ENCODE peak calls at places on chromosomes 16 and 17, in four cellular contexts. O is H1, U is stomach, K is SK-N-SH. D is an unnamed sample.

GRCh38 chr16:55021595-55022475 is 91.2 kb downstream of the IRX5 start:
- DNase-seq in O (peak; percentile 63), U (no peak), K (no peak), D (no peak)

GRCh38 chr17:38571833-38572274 is 33.9 kb downstream of the SRCIN1 start:
- DNase-seq in O (no peak), U (no peak), K (peak; percentile 64), D (no peak)

GRCh38 chr16:62829615-62830014 is 793.4 kb upstream of the CDH8 start:
- DNase-seq in O (no peak), U (no peak), K (no peak), D (no peak)

GRCh38 chr16:69773255-69773947 is 11.3 kb downstream of the WWP2 start:
- DNase-seq in O (no peak), U (no peak), K (no peak), D (no peak)

GRCh38 chr17:78736526-78737079 is 45.5 kb downstream of the CYTH1 start:
- DNase-seq in O (no peak), U (peak; percentile 94), K (no peak), D (peak; percentile 80)

GRCh38 chr16:9238346-9238745 is 146.9 kb downstream of the HAPSTR1 start:
- DNase-seq in O (no peak), U (no peak), K (no peak), D (no peak)

GRCh38 chr16:46857261-46857962 is 26.4 kb upstream of the C16orf87 start:
- DNase-seq in O (no peak), U (no peak), K (peak; percentile 63), D (no peak)

GRCh38 chr17:67105213-67105612 is 60.9 kb downstream of the CACNG1 start:
- DNase-seq in O (no peak), U (no peak), K (no peak), D (no peak)

GRCh38 chr16:78563905-78564304 is 464.5 kb downstream of the WWOX start:
- DNase-seq in O (no peak), U (no peak), K (no peak), D (no peak)

GRCh38 chr17:82281502-82282238 is 8.2 kb upstream of the CSNK1D start:
- DNase-seq in O (no peak), U (peak; percentile 82), K (no peak), D (no peak)

GRCh38 chr17:66171172-66171571 is 20.8 kb downstream of the CEP112 start:
- DNase-seq in O (no peak), U (no peak), K (no peak), D (no peak)

GRCh38 chr16:69089091-69089912 is 16.2 kb upstream of the HAS3 start:
- DNase-seq in O (no peak), U (peak; percentile 40), K (peak; percentile 64), D (no peak)

GRCh38 chr17:73096866-73097265 is 4.4 kb upstream of the SLC39A11 start:
- DNase-seq in O (no peak), U (no peak), K (no peak), D (no peak)

GRCh38 chr17:66678061-66678460 is 156.9 kb upstream of the CACNG5 start:
- DNase-seq in O (no peak), U (no peak), K (no peak), D (no peak)

GRCh38 chr16:1961651-1962067 is 2.3 kb downstream of the NDUFB10 start:
- DNase-seq in O (no peak), U (no peak), K (no peak), D (no peak)

GRCh38 chr17:70091681-70092080 is 16.7 kb downstream of the KCNJ16 start:
- DNase-seq in O (no peak), U (no peak), K (no peak), D (no peak)

GRCh38 chr16:86221085-86221484 is 289.2 kb upstream of the FOXF1 start:
- DNase-seq in O (no peak), U (peak; percentile 24), K (no peak), D (peak; percentile 55)

GRCh38 chr16:77336637-77337036 is 98.2 kb downstream of the ADAMTS18 start:
- DNase-seq in O (no peak), U (no peak), K (no peak), D (no peak)

GRCh38 chr17:27403480-27404005 is 52.7 kb upstream of the KSR1 start:
- DNase-seq in O (no peak), U (no peak), K (no peak), D (no peak)

GRCh38 chr16:81873843-81874752 is 95.0 kb downstream of the PLCG2 start:
- DNase-seq in O (peak; percentile 80), U (peak; percentile 67), K (peak; percentile 58), D (no peak)

GRCh38 chr17:20111538-20111937 is 102.4 kb downstream of the SPECC1 start:
- DNase-seq in O (no peak), U (no peak), K (no peak), D (no peak)

GRCh38 chr17:77110006-77110374 is 30.8 kb upstream of the SEC14L1 start:
- DNase-seq in O (no peak), U (no peak), K (no peak), D (no peak)
- TF ChIP-seq POLR2AphosphoS5 in O (no peak), U (peak; percentile 34), K (no peak), D (no peak)

GRCh38 chr17:31286587-31286986 is 10.5 kb downstream of the OMG start:
- DNase-seq in O (no peak), U (no peak), K (no peak), D (no peak)
- TF ChIP-seq CTCF in O (no peak), U (no peak), K (peak; percentile 15), D (no peak)

GRCh38 chr17:48571024-48571818 is 6.9 kb downstream of the HOXB4 start:
- DNase-seq in O (no peak), U (no peak), K (no peak), D (no peak)
- H3K4me1 ChIP-seq in O (peaks cover 3% of the 10 kb centered on the region), U (peaks cover 18% of the 10 kb centered on the region), K (no peaks in the 10 kb centered on the region), D (peaks cover 100% of the 10 kb centered on the region)

GRCh38 chr17:37489197-37490001 is at the start of gene DUSP14:
- DNase-seq in O (peak; percentile 84), U (peak; percentile 82), K (peak; percentile 99), D (peak; percentile 91)
- TF ChIP-seq POLR2AphosphoS5 in O (peak; percentile 20), U (no peak), K (peak; percentile 57), D (peak; percentile 50)

GRCh38 chr16:27726621-27727275 is 176.8 kb downstream of the KATNIP start:
- DNase-seq in O (no peak), U (no peak), K (no peak), D (no peak)

GRCh38 chr16:27729516-27730304 is 179.8 kb downstream of the KATNIP start:
- DNase-seq in O (no peak), U (no peak), K (no peak), D (no peak)

GRCh38 chr16:27727941-27728340 is 178.0 kb downstream of the KATNIP start:
- DNase-seq in O (no peak), U (no peak), K (no peak), D (no peak)

GRCh38 chr16:27728691-27729090 is 178.7 kb downstream of the KATNIP start:
- DNase-seq in O (no peak), U (no peak), K (no peak), D (no peak)

GRCh38 chr16:27730703-27731220 is 180.8 kb downstream of the KATNIP start:
- DNase-seq in O (no peak), U (no peak), K (no peak), D (no peak)
- TF ChIP-seq CTCF in O (no peak), U (no peak), K (no peak), D (no peak)

GRCh38 chr16:84754353-84754856 is 54.6 kb downstream of the USP10 start:
- DNase-seq in O (peak; percentile 76), U (peak; percentile 67), K (peak; percentile 62), D (peak; percentile 85)
- H3K4me1 ChIP-seq in O (no peaks in the 10 kb centered on the region), U (peaks cover 21% of the 10 kb centered on the region), K (no peaks in the 10 kb centered on the region), D (no peaks in the 10 kb centered on the region)

DNA sequence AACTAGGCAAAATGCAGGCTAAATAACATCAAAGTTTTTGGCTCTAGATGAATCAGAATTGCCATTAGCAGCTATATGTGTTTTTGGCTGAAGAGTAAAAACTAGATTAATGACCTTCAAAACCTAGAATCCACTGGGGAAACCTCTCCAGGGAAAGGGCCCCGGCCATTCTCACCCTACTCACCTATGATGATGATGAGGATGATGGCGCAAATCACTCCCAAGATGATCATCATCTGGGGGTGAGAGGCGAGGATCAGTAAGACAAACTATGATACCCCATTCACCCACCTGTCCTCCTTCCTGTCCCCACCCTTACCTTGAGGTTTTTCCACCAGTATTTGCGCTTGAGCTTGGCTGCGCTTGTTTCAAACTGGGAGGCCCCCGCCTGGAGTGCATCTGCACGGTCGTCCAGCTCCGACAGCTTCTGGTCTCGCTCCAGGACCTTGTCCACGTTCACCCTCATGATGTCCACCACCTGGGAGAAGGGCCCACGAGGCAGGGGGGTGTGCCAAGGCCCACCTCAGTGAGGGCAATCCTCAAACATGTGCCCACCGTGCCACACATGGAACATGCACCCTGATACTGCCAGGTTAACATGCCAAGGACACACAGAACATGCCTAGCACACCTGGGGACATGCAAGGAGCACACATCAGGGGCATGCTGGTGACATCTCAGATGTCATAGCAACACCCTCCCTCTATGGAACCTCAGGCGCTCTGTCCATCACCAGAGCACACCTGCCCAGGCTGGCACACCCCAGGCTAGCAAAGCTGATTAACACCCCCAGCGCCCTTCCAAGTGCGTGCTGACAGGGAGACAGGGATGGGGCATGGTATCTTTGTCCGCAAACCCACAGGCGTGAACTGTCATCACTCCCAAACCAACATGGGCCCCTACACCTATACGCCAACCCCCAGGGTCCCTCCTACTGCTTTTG is 1.2 kb downstream of the VAMP2 start:
- DNase-seq in O (no peak), U (no peak), K (no peak), D (peak; percentile 80)
- TF ChIP-seq POLR2AphosphoS5 in O (peak; percentile 13), U (no peak), K (no peak), D (no peak)